ENCODE peak calls at places on chromosomes 16 and 17, in four cellular contexts. F is activated naive CD4-positive, alpha-beta T cell treated with anti-CD3 and anti-CD28 coated beads for 36 hours; A is IMR-90; L is T-helper 17 cell. E is an unnamed sample.

GRCh38 chr16:83774066-83774465 is 33.7 kb upstream of the HSBP1 start:
- DNase-seq in F (no peak), A (no peak), L (no peak), E (no peak)

GRCh38 chr16:50276128-50276444 is 9.7 kb downstream of the ADCY7 start:
- DNase-seq in F (no peak), A (no peak), L (no peak), E (no peak)

GRCh38 chr17:78394209-78394608 is 15.8 kb downstream of the PGS1 start:
- DNase-seq in F (no peak), A (no peak), L (no peak), E (no peak)

GRCh38 chr16:48454051-48454450 is 68.8 kb upstream of the SIAH1 start:
- DNase-seq in F (no peak), A (no peak), L (no peak), E (no peak)

GRCh38 chr17:78917451-78918307 is 7.5 kb downstream of the TIMP2 start:
- DNase-seq in F (no peak), A (no peak), L (no peak), E (no peak)

GRCh38 chr16:30526823-30527634 is 663 bp upstream of the ZNF768 start:
- DNase-seq in F (peak; percentile 97), A (peak; percentile 96), L (peak; percentile 60), E (peak; percentile 80)

GRCh38 chr16:30651124-30652004 is 604 bp downstream of the PRR14 start:
- DNase-seq in F (peak; percentile 84), A (peak; percentile 46), L (peak; percentile 64), E (peak; percentile 73)

GRCh38 chr17:35799942-35800341 is 4.5 kb upstream of the MMP28 start:
- DNase-seq in F (no peak), A (no peak), L (no peak), E (no peak)

GRCh38 chr17:34257986-34258326 is 2.9 kb downstream of the CCL2 start:
- DNase-seq in F (no peak), A (no peak), L (no peak), E (no peak)

GRCh38 chr17:75645501-75645888 is 12.3 kb downstream of the SMIM5 start:
- DNase-seq in F (no peak), A (no peak), L (no peak), E (no peak)

GRCh38 chr16:50530277-50531236 is 17.6 kb upstream of the NKD1 start:
- DNase-seq in F (no peak), A (no peak), L (no peak), E (no peak)

GRCh38 chr17:40327735-40328385 is 18.9 kb downstream of the RARA start:
- DNase-seq in F (no peak), A (no peak), L (no peak), E (no peak)

GRCh38 chr17:206941-207560 is 25.6 kb upstream of the DOC2B start:
- DNase-seq in F (no peak), A (no peak), L (no peak), E (no peak)

GRCh38 chr16:84209989-84210388 is 19.0 kb downstream of the ADAD2 start:
- DNase-seq in F (peak; percentile 10), A (peak; percentile 15), L (no peak), E (no peak)

GRCh38 chr17:43398724-43399595 is at the start of gene ARL4D:
- DNase-seq in F (peak; percentile 85), A (peak; percentile 70), L (peak; percentile 68), E (peak; percentile 79)

GRCh38 chr17:75063626-75064025 is 16.6 kb downstream of the KCTD2 start:
- DNase-seq in F (no peak), A (no peak), L (no peak), E (no peak)

GRCh38 chr17:65290041-65290440 is 152.9 kb downstream of the RGS9 start:
- DNase-seq in F (no peak), A (no peak), L (no peak), E (no peak)

GRCh38 chr16:2299121-2299914 is 31.4 kb upstream of the RNPS1 start:
- DNase-seq in F (no peak), A (no peak), L (no peak), E (no peak)

GRCh38 chr17:39277110-39277509 is 51.4 kb upstream of the STAC2 start:
- DNase-seq in F (no peak), A (no peak), L (no peak), E (no peak)

GRCh38 chr16:2019919-2020831 is 590 bp downstream of the NPW start:
- DNase-seq in F (no peak), A (no peak), L (no peak), E (no peak)

GRCh38 chr17:82914375-82914774 is 74.6 kb upstream of the ZNF750 start:
- DNase-seq in F (no peak), A (no peak), L (no peak), E (no peak)

GRCh38 chr16:14958970-14959369 is 15.9 kb upstream of the PDXDC1 start:
- DNase-seq in F (no peak), A (no peak), L (no peak), E (no peak)

GRCh38 chr17:13420294-13421277 is 181.1 kb downstream of the HS3ST3A1 start:
- DNase-seq in F (no peak), A (peak; percentile 92), L (no peak), E (no peak)

GRCh38 chr16:11989238-11990160 is 13.0 kb downstream of the SNX29 start:
- DNase-seq in F (no peak), A (no peak), L (no peak), E (no peak)

GRCh38 chr17:75610103-75610984 is 22.7 kb downstream of the MYO15B start:
- DNase-seq in F (no peak), A (no peak), L (no peak), E (no peak)

GRCh38 chr16:424623-425081 is 797 bp upstream of the RAB11FIP3 start:
- DNase-seq in F (no peak), A (no peak), L (no peak), E (no peak)

GRCh38 chr17:81713556-81714411 is 1.7 kb downstream of the SLC25A10 start:
- DNase-seq in F (no peak), A (no peak), L (no peak), E (no peak)

GRCh38 chr16:30377812-30378235 is 3.2 kb downstream of the MYL11 start:
- DNase-seq in F (peak; percentile 92), A (peak; percentile 85), L (peak; percentile 81), E (peak; percentile 90)

GRCh38 chr17:81926451-81927144 is 937 bp downstream of the MAFG start:
- DNase-seq in F (peak; percentile 71), A (peak; percentile 79), L (peak; percentile 35), E (peak; percentile 60)

GRCh38 chr16:15482068-15482747 is 47.8 kb downstream of the BMERB1 start:
- DNase-seq in F (peak; percentile 76), A (peak; percentile 99), L (no peak), E (no peak)

GRCh38 chr17:2343421-2343820 is 6.1 kb downstream of the SGSM2 start:
- DNase-seq in F (peak; percentile 46), A (no peak), L (no peak), E (no peak)

GRCh38 chr16:31113420-31114124 is 3.9 kb upstream of the KAT8 start:
- DNase-seq in F (no peak), A (no peak), L (no peak), E (no peak)

GRCh38 chr17:67636841-67637240 is 80.9 kb upstream of the NOL11 start:
- DNase-seq in F (no peak), A (peak; percentile 64), L (no peak), E (no peak)

GRCh38 chr16:86378128-86378527 is 132.2 kb upstream of the FOXF1 start:
- DNase-seq in F (no peak), A (no peak), L (no peak), E (no peak)

GRCh38 chr17:53659181-53659580 is 163.5 kb upstream of the KIF2B start:
- DNase-seq in F (no peak), A (no peak), L (no peak), E (no peak)

GRCh38 chr16:66262253-66263167 is 104.0 kb upstream of the CDH5 start:
- DNase-seq in F (no peak), A (peak; percentile 57), L (no peak), E (no peak)

GRCh38 chr16:20114356-20114755 is 40.7 kb upstream of the GPR139 start:
- DNase-seq in F (no peak), A (no peak), L (no peak), E (no peak)

E was measured in T-helper 1 cell.